ENCODE peak calls at places on chromosomes 7 and 10, in four cellular contexts. I, H, K and V are unnamed samples.

GRCh38 chr7:26167293-26167934 is 15.4 kb downstream of the NFE2L3 start:
- DNase-seq in H (no peak), I (no peak), K (no peak), V (no peak)

GRCh38 chr7:133401225-133401624 is 148.3 kb downstream of the EXOC4 start:
- DNase-seq in K (peak), H (no peak), I (no peak), V (no peak)

GRCh38 chr10:775245-776075 is 86.0 kb upstream of the DIP2C start:
- DNase-seq in H (peak), I (peak), K (peak), V (peak)

GRCh38 chr7:27560706-27561235 is 101.9 kb downstream of the HIBADH start:
- DNase-seq in I (no peak), H (peak), K (peak), V (peak)

GRCh38 chr7:144384071-144384470 is 19.4 kb downstream of the NOBOX start:
- DNase-seq in H (peak), K (peak), I (no peak), V (no peak)

GRCh38 chr10:103745264-103746247 is 109.8 kb downstream of the SH3PXD2A start:
- DNase-seq in I (no peak), H (no peak), K (peak), V (peak)

GRCh38 chr7:75719626-75720025 is 19.1 kb downstream of the HIP1 start:
- DNase-seq in I (no peak), K (no peak), H (no peak), V (no peak)

GRCh38 chr7:2299131-2299829 is 15.0 kb downstream of the SNX8 start:
- DNase-seq in I (no peak), K (peak), H (peak), V (peak)

GRCh38 chr10:37774351-37774750 is 83.1 kb downstream of the ZNF248 start:
- DNase-seq in H (no peak), I (no peak), K (no peak), V (no peak)

GRCh38 chr10:29239569-29240472 is 49.0 kb upstream of the LYZL1 start:
- DNase-seq in H (peak), I (peak), K (no peak), V (no peak)
- TF ChIP-seq CTCF in H (peak), I (peak), K (peak), V (peak)

GRCh38 chr10:132451506-132452215 is 54.7 kb downstream of the PWWP2B start:
- DNase-seq in I (no peak), H (no peak), K (no peak), V (no peak)

GRCh38 chr10:132452216-132452650 is 55.2 kb downstream of the PWWP2B start:
- DNase-seq in H (no peak), I (no peak), K (no peak), V (no peak)

GRCh38 chr10:132454296-132455198 is 57.5 kb downstream of the PWWP2B start:
- DNase-seq in K (no peak), I (no peak), H (no peak), V (no peak)

GRCh38 chr10:132452651-132453469 is 55.9 kb downstream of the PWWP2B start:
- DNase-seq in I (peak), H (peak), K (peak), V (peak)

GRCh38 chr10:132453470-132453861 is 56.5 kb downstream of the PWWP2B start:
- DNase-seq in I (no peak), K (no peak), H (no peak), V (no peak)
- TF ChIP-seq CTCF in I (no peak), K (no peak), H (no peak), V (peak)

GRCh38 chr7:45155357-45155900 is 2.2 kb upstream of the RAMP3 start:
- DNase-seq in H (no peak), I (no peak), K (no peak), V (no peak)

GRCh38 chr7:45155941-45156340 is 1.6 kb upstream of the RAMP3 start:
- DNase-seq in K (no peak), H (no peak), I (no peak), V (no peak)

GRCh38 chr7:45157286-45157652 is 322 bp upstream of the RAMP3 start:
- DNase-seq in I (no peak), K (no peak), H (no peak), V (no peak)

GRCh38 chr7:45157653-45158401 is at the start of gene RAMP3:
- DNase-seq in K (no peak), H (no peak), I (peak), V (no peak)

GRCh38 chr7:45156516-45157272 is 897 bp upstream of the RAMP3 start:
- DNase-seq in K (no peak), H (no peak), I (no peak), V (no peak)
- TF ChIP-seq CTCF in K (no peak), H (no peak), I (no peak), V (no peak)

GRCh38 chr7:82444220-82445049 is 858 bp upstream of the CACNA2D1 start:
- DNase-seq in K (no peak), H (peak), I (peak), V (no peak)
- TF ChIP-seq CTCF in K (no peak), H (no peak), I (no peak), V (no peak)

GRCh38 chr7:31113660-31114059 is 61.6 kb downstream of the ADCYAP1R1 start:
- DNase-seq in I (no peak), K (no peak), H (no peak), V (no peak)

GRCh38 chr7:31120800-31121513 is 68.8 kb downstream of the ADCYAP1R1 start:
- DNase-seq in H (no peak), K (no peak), I (no peak), V (no peak)

GRCh38 chr7:31114593-31115343 is 62.7 kb downstream of the ADCYAP1R1 start:
- DNase-seq in K (peak), I (peak), H (peak), V (peak)

GRCh38 chr7:31119249-31119648 is 67.1 kb downstream of the ADCYAP1R1 start:
- DNase-seq in K (no peak), H (no peak), I (no peak), V (no peak)

GRCh38 chr7:31116615-31117014 is 64.5 kb downstream of the ADCYAP1R1 start:
- DNase-seq in H (no peak), I (no peak), K (no peak), V (no peak)
- TF ChIP-seq CTCF in H (no peak), I (no peak), K (no peak), V (no peak)

DNA sequence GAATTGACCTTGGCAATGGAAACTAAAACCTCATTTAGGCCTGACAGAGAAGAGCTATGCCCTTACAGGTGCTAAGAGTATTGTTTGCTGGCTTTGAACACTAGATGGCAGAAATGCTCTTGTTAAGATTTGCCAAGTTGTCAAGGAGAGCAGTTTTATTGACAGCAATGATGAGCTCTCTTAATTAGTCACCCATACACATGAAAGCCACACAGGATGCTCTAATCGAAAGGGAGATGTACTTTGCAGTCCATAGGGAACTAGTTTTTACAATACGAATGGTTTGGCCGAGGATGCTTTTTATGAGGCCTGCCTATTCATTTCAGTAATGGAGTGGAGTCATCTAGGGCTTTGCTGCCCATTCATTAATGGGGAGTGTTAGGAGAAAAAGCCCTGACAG is 45.4 kb upstream of the MBL2 start:
- DNase-seq in H (peak), K (peak), I (no peak), V (peak)
- TF ChIP-seq CTCF in H (peak), K (peak), I (peak), V (peak)

GRCh38 chr7:121328508-121329459 is at the start of gene WNT16:
- DNase-seq in K (no peak), I (peak), H (no peak), V (no peak)

GRCh38 chr7:121331048-121331447 is 2.2 kb downstream of the WNT16 start:
- DNase-seq in H (no peak), I (no peak), K (no peak), V (no peak)

GRCh38 chr7:121329460-121330052 is 756 bp downstream of the WNT16 start:
- DNase-seq in I (peak), K (peak), H (no peak), V (no peak)

GRCh38 chr7:121331574-121331973 is 2.8 kb downstream of the WNT16 start:
- DNase-seq in K (no peak), H (no peak), I (no peak), V (no peak)

DNA sequence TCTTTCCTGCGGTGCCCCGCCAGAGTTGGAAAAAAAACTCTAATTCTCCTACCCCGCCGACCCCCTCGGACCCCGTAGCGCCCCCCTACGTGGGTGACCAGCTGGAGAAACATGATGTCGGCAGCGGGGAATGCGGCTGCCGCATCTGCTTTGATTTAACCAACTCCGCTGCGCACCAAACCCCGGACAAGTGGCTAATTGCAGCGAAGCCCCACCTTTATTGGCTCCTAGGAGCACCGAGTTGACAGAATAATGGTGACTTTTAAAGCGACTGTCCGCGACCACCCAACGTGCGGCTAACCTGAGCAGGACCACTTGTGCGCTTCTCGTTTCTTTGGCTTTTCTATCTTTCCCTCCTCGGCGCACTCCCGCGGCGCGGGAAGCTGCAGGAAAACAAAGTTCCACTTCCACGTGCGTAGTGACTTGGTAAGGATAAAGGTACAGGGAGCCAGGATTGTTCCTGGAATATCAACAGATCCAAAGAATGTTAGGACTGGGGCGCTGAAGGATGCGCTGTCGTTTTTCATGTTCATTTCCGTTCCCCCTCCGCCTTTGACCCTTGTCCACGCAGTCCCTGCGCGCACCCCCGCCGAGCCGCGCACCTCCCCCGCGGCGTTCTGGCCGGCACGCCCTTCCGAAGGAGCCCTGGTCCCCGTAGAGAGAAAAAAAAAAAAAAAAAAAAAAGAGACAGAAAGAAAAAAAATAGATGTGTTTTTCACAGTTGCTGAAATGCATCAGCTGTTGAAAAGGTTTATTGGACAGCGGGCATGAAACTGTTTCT is 1.4 kb downstream of the WNT16 start:
- DNase-seq in K (no peak), I (peak), H (no peak), V (no peak)
- TF ChIP-seq CTCF in K (peak), I (no peak), H (no peak), V (no peak)

GRCh38 chr7:11713352-11713751 is 118.6 kb downstream of the THSD7A start:
- DNase-seq in I (no peak), K (no peak), H (no peak), V (no peak)
- TF ChIP-seq CTCF in I (no peak), K (no peak), H (no peak), V (no peak)